ENCODE peak calls at places on chromosomes 11 and 22, in four cellular contexts. U is nephron progenitor cell, Y is NCI-H1436, W is NCI-H460. B is an unnamed sample.

GRCh38 chr22:27480487-27480886 is 321.1 kb downstream of the MN1 start:
- DNase-seq in U (peak), Y (no peak), W (no peak), B (peak)

GRCh38 chr22:25627271-25627848 is 62.9 kb downstream of the GRK3 start:
- DNase-seq in U (no peak), Y (no peak), W (no peak), B (no peak)

GRCh38 chr11:102306817-102307814 is 10.2 kb upstream of the BIRC3 start:
- DNase-seq in U (no peak), Y (no peak), W (no peak), B (no peak)

GRCh38 chr11:125505518-125505917 is 9.5 kb upstream of the FEZ1 start:
- DNase-seq in U (no peak), Y (no peak), W (no peak), B (no peak)

GRCh38 chr11:31628111-31628510 is 118.5 kb downstream of the ELP4 start:
- DNase-seq in U (no peak), Y (peak), W (no peak), B (peak)

GRCh38 chr22:36397081-36397766 is 9.5 kb upstream of the MYH9 start:
- DNase-seq in U (no peak), Y (no peak), W (no peak), B (no peak)

GRCh38 chr22:19802001-19802880 is 41.7 kb downstream of the TBX1 start:
- DNase-seq in U (peak), Y (no peak), W (no peak), B (no peak)

GRCh38 chr11:58707767-58708166 is 24.0 kb downstream of the GLYAT start:
- DNase-seq in U (no peak), Y (no peak), W (no peak), B (no peak)

GRCh38 chr11:109486129-109486528 is 64.1 kb downstream of the C11orf87 start:
- DNase-seq in U (no peak), Y (peak), W (no peak), B (peak)

GRCh38 chr22:43706558-43707328 is 105.4 kb downstream of the EFCAB6 start:
- DNase-seq in U (no peak), Y (no peak), W (no peak), B (no peak)

GRCh38 chr11:95138448-95138847 is 48.8 kb downstream of the ENDOD1 start:
- DNase-seq in U (no peak), Y (no peak), W (no peak), B (no peak)

GRCh38 chr11:71188073-71188472 is 64.3 kb downstream of the SHANK2 start:
- DNase-seq in U (no peak), Y (no peak), W (no peak), B (no peak)

GRCh38 chr11:28529540-28530410 is 421.6 kb downstream of the METTL15 start:
- DNase-seq in U (peak), Y (no peak), W (peak), B (peak)

GRCh38 chr11:12329797-12330196 is 47.6 kb upstream of the PARVA start:
- DNase-seq in U (no peak), Y (no peak), W (no peak), B (peak)

GRCh38 chr11:55707029-55707428 is 45.0 kb downstream of the OR4C6 start:
- DNase-seq in U (no peak), Y (peak), W (peak), B (peak)

GRCh38 chr22:47289316-47289985 is 527.0 kb downstream of the TBC1D22A start:
- DNase-seq in U (no peak), Y (no peak), W (no peak), B (no peak)

GRCh38 chr22:45883811-45884170 is 93.2 kb downstream of the WNT7B start:
- DNase-seq in U (no peak), Y (no peak), W (no peak), B (no peak)

GRCh38 chr22:22386602-22387385 is 121.7 kb downstream of the ZNF280B start:
- DNase-seq in U (no peak), Y (no peak), W (no peak), B (peak)

GRCh38 chr22:45602824-45603301 is 68.8 kb upstream of the ATXN10 start:
- DNase-seq in U (no peak), Y (peak), W (peak), B (no peak)

GRCh38 chr22:44309137-44309536 is 3.6 kb downstream of the SHISAL1 start:
- DNase-seq in U (no peak), Y (no peak), W (peak), B (no peak)

GRCh38 chr11:108117746-108118371 is 3.5 kb upstream of the ACAT1 start:
- DNase-seq in U (no peak), Y (peak), W (no peak), B (peak)

GRCh38 chr11:27213232-27213660 is 149.8 kb downstream of the CCDC34 start:
- DNase-seq in U (no peak), Y (no peak), W (no peak), B (no peak)

GRCh38 chr11:5596611-5597201 is at the start of gene TRIM6:
- DNase-seq in U (peak), Y (no peak), W (peak), B (no peak)

GRCh38 chr11:10599388-10600175 is 31.1 kb upstream of the LYVE1 start:
- DNase-seq in U (no peak), Y (no peak), W (no peak), B (no peak)

GRCh38 chr11:134071766-134072403 is 3.0 kb downstream of the JAM3 start:
- DNase-seq in U (no peak), Y (peak), W (no peak), B (peak)

GRCh38 chr11:3810951-3811350 is 2.6 kb downstream of the PGAP2 start:
- DNase-seq in U (no peak), Y (no peak), W (no peak), B (no peak)

GRCh38 chr11:1916132-1916985 is 3.1 kb upstream of the TNNT3 start:
- DNase-seq in U (no peak), Y (no peak), W (no peak), B (no peak)

GRCh38 chr11:30852091-30852490 is 265.9 kb upstream of the MPPED2 start:
- DNase-seq in U (no peak), Y (no peak), W (no peak), B (no peak)

GRCh38 chr22:37544955-37545702 is 15.2 kb upstream of the CDC42EP1 start:
- DNase-seq in U (peak), Y (peak), W (peak), B (no peak)

B was measured in NCI-H1105.